ENCODE peak calls at places on chromosomes 1 and 21, in four cellular contexts. One of them, this sample, is unnamed. For H3K4me1 and H3K27me3, the result is how much of the 10 kb centered on the place peaks cover.

GRCh38 chr21:22019766-22020165 is 1021.6 kb downstream of the NCAM2 start:
- DNase-seq in SJSA1: no peak
- DNase-seq in PC-9: no peak
- DNase-seq in ovary: no peak
- DNase-seq in this sample: no peak

GRCh38 chr1:109242387-109242786 is 7.0 kb upstream of the CELSR2 start:
- DNase-seq in SJSA1: no peak
- DNase-seq in PC-9: no peak
- DNase-seq in ovary: peak
- DNase-seq in this sample: peak

GRCh38 chr1:226126824-226127591 is 59.5 kb downstream of the ACBD3 start:
- DNase-seq in ovary: peak
- DNase-seq in PC-9: peak
- DNase-seq in SJSA1: no peak
- DNase-seq in this sample: peak

GRCh38 chr1:3326516-3327388 is 127.7 kb upstream of the ARHGEF16 start:
- DNase-seq in SJSA1: no peak
- DNase-seq in PC-9: no peak
- DNase-seq in ovary: no peak
- DNase-seq in this sample: no peak

GRCh38 chr1:6638226-6638625 is 13.6 kb downstream of the THAP3 start:
- DNase-seq in PC-9: no peak
- DNase-seq in ovary: peak
- DNase-seq in SJSA1: no peak
- DNase-seq in this sample: peak

GRCh38 chr1:170445096-170445495 is 86.9 kb upstream of the GORAB start:
- DNase-seq in ovary: no peak
- DNase-seq in PC-9: no peak
- DNase-seq in SJSA1: no peak
- DNase-seq in this sample: no peak

GRCh38 chr1:162230096-162230495 is 146.6 kb downstream of the SPATA46 start:
- DNase-seq in PC-9: no peak
- DNase-seq in ovary: no peak
- DNase-seq in SJSA1: no peak
- DNase-seq in this sample: peak

GRCh38 chr1:163145435-163145834 is 57.3 kb downstream of the RGS5 start:
- DNase-seq in SJSA1: no peak
- DNase-seq in ovary: no peak
- DNase-seq in PC-9: no peak
- DNase-seq in this sample: no peak

GRCh38 chr1:181206513-181206912 is 118.0 kb downstream of the IER5 start:
- DNase-seq in SJSA1: no peak
- DNase-seq in ovary: no peak
- DNase-seq in PC-9: no peak
- DNase-seq in this sample: no peak

GRCh38 chr1:94807742-94808491 is 12.2 kb upstream of the SLC44A3 start:
- DNase-seq in PC-9: peak
- DNase-seq in ovary: no peak
- DNase-seq in SJSA1: peak
- DNase-seq in this sample: no peak

GRCh38 chr21:33350676-33351075 is 25.9 kb downstream of the IFNAR1 start:
- DNase-seq in ovary: no peak
- DNase-seq in PC-9: no peak
- DNase-seq in SJSA1: no peak
- DNase-seq in this sample: no peak

GRCh38 chr1:198676253-198676652 is 37.4 kb downstream of the PTPRC start:
- DNase-seq in ovary: no peak
- DNase-seq in SJSA1: no peak
- DNase-seq in PC-9: no peak
- DNase-seq in this sample: no peak

GRCh38 chr1:244349581-244350001 is 102.1 kb downstream of the ADSS2 start:
- DNase-seq in SJSA1: no peak
- DNase-seq in PC-9: no peak
- DNase-seq in ovary: no peak
- DNase-seq in this sample: no peak

GRCh38 chr1:64282353-64282752 is 78.9 kb downstream of the UBE2U start:
- DNase-seq in ovary: peak
- DNase-seq in PC-9: peak
- DNase-seq in SJSA1: no peak
- DNase-seq in this sample: peak

GRCh38 chr1:151005729-151006330 is 872 bp downstream of the MINDY1 start:
- DNase-seq in SJSA1: no peak
- DNase-seq in PC-9: no peak
- DNase-seq in ovary: no peak
- DNase-seq in this sample: no peak

GRCh38 chr1:58035523-58035922 is 511.0 kb downstream of the OMA1 start:
- DNase-seq in PC-9: no peak
- DNase-seq in ovary: no peak
- DNase-seq in SJSA1: no peak
- DNase-seq in this sample: no peak

GRCh38 chr1:84259376-84259775 is 42.1 kb upstream of the SAMD13 start:
- DNase-seq in ovary: no peak
- DNase-seq in SJSA1: no peak
- DNase-seq in PC-9: no peak
- DNase-seq in this sample: no peak

GRCh38 chr1:161001537-161001936 is 19.4 kb downstream of the F11R start:
- DNase-seq in PC-9: no peak
- DNase-seq in ovary: no peak
- DNase-seq in SJSA1: no peak
- DNase-seq in this sample: no peak

GRCh38 chr1:203284411-203285208 is 20.7 kb upstream of the BTG2 start:
- DNase-seq in SJSA1: no peak
- DNase-seq in PC-9: no peak
- DNase-seq in ovary: no peak
- DNase-seq in this sample: no peak

GRCh38 chr1:87977145-87977544 is 648.5 kb downstream of the LMO4 start:
- DNase-seq in SJSA1: no peak
- DNase-seq in PC-9: no peak
- DNase-seq in ovary: no peak
- DNase-seq in this sample: no peak

GRCh38 chr1:204637985-204638356 is 47.6 kb downstream of the LRRN2 start:
- DNase-seq in ovary: no peak
- DNase-seq in SJSA1: no peak
- DNase-seq in PC-9: no peak
- DNase-seq in this sample: no peak

GRCh38 chr1:221078260-221078965 is 199.2 kb downstream of the HLX start:
- DNase-seq in SJSA1: no peak
- DNase-seq in PC-9: no peak
- DNase-seq in ovary: no peak
- DNase-seq in this sample: no peak

GRCh38 chr21:39318091-39318959 is 4.9 kb upstream of the BRWD1 start:
- DNase-seq in ovary: no peak
- DNase-seq in SJSA1: no peak
- DNase-seq in PC-9: no peak
- DNase-seq in this sample: no peak
- H3K4me1 ChIP-seq in ovary: under half
- H3K4me1 ChIP-seq in SJSA1: under half
- H3K4me1 ChIP-seq in PC-9: half or more
- H3K4me1 ChIP-seq in this sample: under half

GRCh38 chr1:15380606-15381508 is 28.8 kb upstream of the EFHD2 start:
- DNase-seq in PC-9: no peak
- DNase-seq in SJSA1: no peak
- DNase-seq in ovary: no peak
- DNase-seq in this sample: no peak

GRCh38 chr1:15381805-15382204 is 27.9 kb upstream of the EFHD2 start:
- DNase-seq in ovary: no peak
- DNase-seq in SJSA1: no peak
- DNase-seq in PC-9: no peak
- DNase-seq in this sample: no peak

GRCh38 chr1:15384301-15384901 is 25.3 kb upstream of the EFHD2 start:
- DNase-seq in ovary: no peak
- DNase-seq in SJSA1: no peak
- DNase-seq in PC-9: no peak
- DNase-seq in this sample: no peak

GRCh38 chr1:15383810-15384209 is 25.9 kb upstream of the EFHD2 start:
- DNase-seq in PC-9: no peak
- DNase-seq in SJSA1: no peak
- DNase-seq in ovary: no peak
- DNase-seq in this sample: no peak

GRCh38 chr1:15382601-15383518 is 26.8 kb upstream of the EFHD2 start:
- DNase-seq in SJSA1: no peak
- DNase-seq in ovary: no peak
- DNase-seq in PC-9: no peak
- DNase-seq in this sample: no peak
- H3K27ac ChIP-seq in SJSA1: no peak
- H3K27ac ChIP-seq in ovary: no peak
- H3K27ac ChIP-seq in PC-9: no peak
- H3K27ac ChIP-seq in this sample: no peak

GRCh38 chr1:42136466-42136865 is 16.7 kb upstream of the GUCA2B start:
- DNase-seq in SJSA1: no peak
- DNase-seq in ovary: no peak
- DNase-seq in PC-9: no peak
- DNase-seq in this sample: no peak
- H3K27me3 ChIP-seq in SJSA1: under half
- H3K27me3 ChIP-seq in ovary: under half
- H3K27me3 ChIP-seq in PC-9: under half
- H3K27me3 ChIP-seq in this sample: under half

GRCh38 chr1:40058097-40058452 is 17.5 kb downstream of the CAP1 start:
- DNase-seq in ovary: no peak
- DNase-seq in SJSA1: no peak
- DNase-seq in PC-9: no peak
- DNase-seq in this sample: no peak
- H3K4me1 ChIP-seq in ovary: under half
- H3K4me1 ChIP-seq in SJSA1: under half
- H3K4me1 ChIP-seq in PC-9: under half
- H3K4me1 ChIP-seq in this sample: under half

GRCh38 chr1:20481643-20482498 is 4.1 kb downstream of the CAMK2N1 start:
- DNase-seq in ovary: no peak
- DNase-seq in PC-9: no peak
- DNase-seq in SJSA1: no peak
- DNase-seq in this sample: no peak
- H3K27ac ChIP-seq in ovary: no peak
- H3K27ac ChIP-seq in PC-9: peak
- H3K27ac ChIP-seq in SJSA1: peak
- H3K27ac ChIP-seq in this sample: no peak

GRCh38 chr1:25650219-25650576 is 33.6 kb downstream of the MAN1C1 start:
- DNase-seq in SJSA1: no peak
- DNase-seq in ovary: no peak
- DNase-seq in PC-9: no peak
- DNase-seq in this sample: no peak
- H3K27me3 ChIP-seq in SJSA1: under half
- H3K27me3 ChIP-seq in ovary: under half
- H3K27me3 ChIP-seq in PC-9: under half
- H3K27me3 ChIP-seq in this sample: under half

GRCh38 chr1:184747089-184747955 is 7.3 kb downstream of the EDEM3 start:
- DNase-seq in SJSA1: no peak
- DNase-seq in PC-9: no peak
- DNase-seq in ovary: no peak
- DNase-seq in this sample: no peak
- H3K4me1 ChIP-seq in SJSA1: under half
- H3K4me1 ChIP-seq in PC-9: under half
- H3K4me1 ChIP-seq in ovary: under half
- H3K4me1 ChIP-seq in this sample: under half

This sample was measured in right cardiac atrium.